ENCODE peak calls at places on chromosome 21, in five cellular contexts. One of them, this sample, is unnamed.

GRCh38 chr21:20253261-20253660 is 744.9 kb upstream of the NCAM2 start:
- DNase-seq in GM12865: no peak
- DNase-seq in NCI-H510A treated with DMSO at 0.1 percent for 48 hours: no peak
- DNase-seq in activated T-cell treated with anti-CD3 and anti-CD28 coated beads for 1 hour: no peak
- DNase-seq in AG08395: no peak
- DNase-seq in this sample: no peak

GRCh38 chr21:35273331-35273730 is 224.2 kb upstream of the RUNX1 start:
- DNase-seq in AG08395: no peak
- DNase-seq in GM12865: no peak
- DNase-seq in activated T-cell treated with anti-CD3 and anti-CD28 coated beads for 1 hour: no peak
- DNase-seq in NCI-H510A treated with DMSO at 0.1 percent for 48 hours: peak
- DNase-seq in this sample: no peak

GRCh38 chr21:37525810-37526209 is 159.2 kb downstream of the DYRK1A start:
- DNase-seq in GM12865: no peak
- DNase-seq in AG08395: no peak
- DNase-seq in NCI-H510A treated with DMSO at 0.1 percent for 48 hours: no peak
- DNase-seq in activated T-cell treated with anti-CD3 and anti-CD28 coated beads for 1 hour: no peak
- DNase-seq in this sample: no peak

GRCh38 chr21:42421018-42421793 is 17.5 kb downstream of the UBASH3A start:
- DNase-seq in GM12865: no peak
- DNase-seq in NCI-H510A treated with DMSO at 0.1 percent for 48 hours: no peak
- DNase-seq in AG08395: no peak
- DNase-seq in activated T-cell treated with anti-CD3 and anti-CD28 coated beads for 1 hour: no peak
- DNase-seq in this sample: no peak

GRCh38 chr21:36792505-36792967 is 93.6 kb downstream of the SIM2 start:
- DNase-seq in NCI-H510A treated with DMSO at 0.1 percent for 48 hours: peak
- DNase-seq in GM12865: no peak
- DNase-seq in AG08395: no peak
- DNase-seq in activated T-cell treated with anti-CD3 and anti-CD28 coated beads for 1 hour: no peak
- DNase-seq in this sample: no peak

GRCh38 chr21:27017251-27017650 is 50.4 kb upstream of the ADAMTS5 start:
- DNase-seq in NCI-H510A treated with DMSO at 0.1 percent for 48 hours: no peak
- DNase-seq in GM12865: no peak
- DNase-seq in activated T-cell treated with anti-CD3 and anti-CD28 coated beads for 1 hour: no peak
- DNase-seq in AG08395: no peak
- DNase-seq in this sample: no peak

GRCh38 chr21:37370152-37371040 is 3.8 kb downstream of the DYRK1A start:
- DNase-seq in NCI-H510A treated with DMSO at 0.1 percent for 48 hours: no peak
- DNase-seq in activated T-cell treated with anti-CD3 and anti-CD28 coated beads for 1 hour: no peak
- DNase-seq in AG08395: no peak
- DNase-seq in GM12865: peak
- DNase-seq in this sample: no peak

GRCh38 chr21:8989261-8989882 is 1532.0 kb upstream of the TPTE start:
- DNase-seq in AG08395: no peak
- DNase-seq in GM12865: no peak
- DNase-seq in NCI-H510A treated with DMSO at 0.1 percent for 48 hours: peak
- DNase-seq in activated T-cell treated with anti-CD3 and anti-CD28 coated beads for 1 hour: no peak
- DNase-seq in this sample: no peak

GRCh38 chr21:17925000-17925610 is 105.9 kb upstream of the C21orf91 start:
- DNase-seq in NCI-H510A treated with DMSO at 0.1 percent for 48 hours: peak
- DNase-seq in activated T-cell treated with anti-CD3 and anti-CD28 coated beads for 1 hour: peak
- DNase-seq in AG08395: peak
- DNase-seq in GM12865: peak
- DNase-seq in this sample: peak

GRCh38 chr21:27772816-27773215 is 805.9 kb upstream of the ADAMTS5 start:
- DNase-seq in activated T-cell treated with anti-CD3 and anti-CD28 coated beads for 1 hour: no peak
- DNase-seq in NCI-H510A treated with DMSO at 0.1 percent for 48 hours: no peak
- DNase-seq in GM12865: no peak
- DNase-seq in AG08395: peak
- DNase-seq in this sample: no peak

GRCh38 chr21:25329227-25329626 is 278.1 kb downstream of the MRPL39 start:
- DNase-seq in activated T-cell treated with anti-CD3 and anti-CD28 coated beads for 1 hour: no peak
- DNase-seq in AG08395: peak
- DNase-seq in NCI-H510A treated with DMSO at 0.1 percent for 48 hours: no peak
- DNase-seq in GM12865: no peak
- DNase-seq in this sample: no peak

GRCh38 chr21:34968414-34969333 is 80.4 kb downstream of the RUNX1 start:
- DNase-seq in activated T-cell treated with anti-CD3 and anti-CD28 coated beads for 1 hour: no peak
- DNase-seq in GM12865: no peak
- DNase-seq in NCI-H510A treated with DMSO at 0.1 percent for 48 hours: no peak
- DNase-seq in AG08395: no peak
- DNase-seq in this sample: no peak

GRCh38 chr21:45845790-45846130 is 135.8 kb upstream of the COL6A1 start:
- DNase-seq in GM12865: no peak
- DNase-seq in NCI-H510A treated with DMSO at 0.1 percent for 48 hours: no peak
- DNase-seq in activated T-cell treated with anti-CD3 and anti-CD28 coated beads for 1 hour: no peak
- DNase-seq in AG08395: no peak
- DNase-seq in this sample: no peak

GRCh38 chr21:45867671-45868081 is 113.9 kb upstream of the COL6A1 start:
- DNase-seq in activated T-cell treated with anti-CD3 and anti-CD28 coated beads for 1 hour: no peak
- DNase-seq in GM12865: no peak
- DNase-seq in NCI-H510A treated with DMSO at 0.1 percent for 48 hours: no peak
- DNase-seq in AG08395: no peak
- DNase-seq in this sample: no peak

GRCh38 chr21:16992448-16992847 is 520.4 kb upstream of the CXADR start:
- DNase-seq in GM12865: no peak
- DNase-seq in NCI-H510A treated with DMSO at 0.1 percent for 48 hours: no peak
- DNase-seq in activated T-cell treated with anti-CD3 and anti-CD28 coated beads for 1 hour: no peak
- DNase-seq in AG08395: no peak
- DNase-seq in this sample: no peak

GRCh38 chr21:46189213-46189958 is 5.1 kb upstream of the SPATC1L start:
- DNase-seq in AG08395: peak
- DNase-seq in NCI-H510A treated with DMSO at 0.1 percent for 48 hours: peak
- DNase-seq in GM12865: no peak
- DNase-seq in activated T-cell treated with anti-CD3 and anti-CD28 coated beads for 1 hour: no peak
- DNase-seq in this sample: no peak

GRCh38 chr21:26064506-26064905 is 106.1 kb downstream of the APP start:
- DNase-seq in GM12865: no peak
- DNase-seq in NCI-H510A treated with DMSO at 0.1 percent for 48 hours: no peak
- DNase-seq in activated T-cell treated with anti-CD3 and anti-CD28 coated beads for 1 hour: no peak
- DNase-seq in AG08395: no peak
- DNase-seq in this sample: no peak

GRCh38 chr21:42761776-42762335 is 108.4 kb downstream of the PDE9A start:
- DNase-seq in activated T-cell treated with anti-CD3 and anti-CD28 coated beads for 1 hour: no peak
- DNase-seq in AG08395: no peak
- DNase-seq in NCI-H510A treated with DMSO at 0.1 percent for 48 hours: no peak
- DNase-seq in GM12865: no peak
- DNase-seq in this sample: no peak

GRCh38 chr21:23936224-23936623 is 1671.1 kb downstream of the MRPL39 start:
- DNase-seq in NCI-H510A treated with DMSO at 0.1 percent for 48 hours: no peak
- DNase-seq in GM12865: peak
- DNase-seq in AG08395: no peak
- DNase-seq in activated T-cell treated with anti-CD3 and anti-CD28 coated beads for 1 hour: no peak
- DNase-seq in this sample: peak

GRCh38 chr21:44855572-44855971 is 17.9 kb downstream of the PTTG1IP start:
- DNase-seq in activated T-cell treated with anti-CD3 and anti-CD28 coated beads for 1 hour: no peak
- DNase-seq in AG08395: no peak
- DNase-seq in GM12865: no peak
- DNase-seq in NCI-H510A treated with DMSO at 0.1 percent for 48 hours: no peak
- DNase-seq in this sample: no peak

GRCh38 chr21:41961282-41961701 is 7.5 kb upstream of the C2CD2 start:
- DNase-seq in AG08395: no peak
- DNase-seq in GM12865: no peak
- DNase-seq in NCI-H510A treated with DMSO at 0.1 percent for 48 hours: no peak
- DNase-seq in activated T-cell treated with anti-CD3 and anti-CD28 coated beads for 1 hour: no peak
- DNase-seq in this sample: no peak

This sample was measured in RPMI8226.